ENCODE peak calls at places on chromosomes 13 and 19, in nine cellular contexts. N is adrenal gland, R is breast epithelium, D is transverse colon, L is K562, X is vagina, I is stomach, S is endothelial cell of umbilical vein, Q is suprapubic skin. P is an unnamed sample. For H3K4me1, the result is how much of the 10 kb centered on the place peaks cover.

GRCh38 chr13:105445793-105446192 is 1089.7 kb downstream of the EFNB2 start:
- DNase-seq in X (no peak), D (no peak), I (no peak), L (no peak), S (no peak), Q (no peak), N (no peak), R (no peak), P (no peak)

GRCh38 chr13:106520205-106521004 is 15.1 kb downstream of the EFNB2 start:
- DNase-seq in Q (no peak), D (no peak), S (peak), N (no peak), I (no peak), X (no peak), R (no peak), L (no peak), P (no peak)

GRCh38 chr13:94050686-94051085 is 428.8 kb downstream of the DCT start:
- DNase-seq in L (no peak), D (no peak), Q (no peak), R (no peak), N (no peak), I (no peak), X (no peak), S (no peak), P (no peak)

GRCh38 chr13:48304132-48304876 is 753 bp downstream of the RB1 start:
- DNase-seq in D (peak), N (peak), X (no peak), S (peak), Q (no peak), I (peak), R (peak), L (peak), P (peak)

GRCh38 chr13:47049276-47049989 is 152.6 kb upstream of the HTR2A start:
- DNase-seq in X (no peak), L (no peak), S (no peak), I (no peak), R (no peak), N (no peak), D (no peak), Q (no peak), P (no peak)

GRCh38 chr19:7772752-7773291 is 9.8 kb downstream of the CLEC4M start:
- DNase-seq in L (peak), R (no peak), S (no peak), Q (no peak), N (no peak), X (no peak), D (no peak), I (no peak), P (no peak)

GRCh38 chr19:47719047-47719885 is 6.0 kb downstream of the EHD2 start:
- DNase-seq in D (peak), N (peak), L (no peak), R (peak), X (peak), S (peak), Q (peak), I (peak), P (peak)

GRCh38 chr13:111429064-111429558 is 108.7 kb downstream of the TEX29 start:
- DNase-seq in Q (no peak), N (peak), S (peak), D (peak), X (no peak), L (peak), I (no peak), R (no peak), P (peak)

GRCh38 chr19:50273821-50274220 is 55.4 kb downstream of the KCNC3 start:
- DNase-seq in L (no peak), I (no peak), R (no peak), N (no peak), D (no peak), X (no peak), S (no peak), Q (no peak), P (no peak)

GRCh38 chr19:10718205-10719196 is 622 bp downstream of the DNM2 start:
- DNase-seq in D (peak), R (no peak), I (peak), L (peak), N (peak), X (no peak), S (peak), Q (peak), P (peak)

GRCh38 chr13:80337011-80337688 is 3.8 kb downstream of the SPRY2 start:
- DNase-seq in S (no peak), N (no peak), R (no peak), Q (no peak), L (no peak), D (peak), I (no peak), X (no peak), P (no peak)

GRCh38 chr19:30672926-30673325 is 300.7 kb downstream of the ZNF536 start:
- DNase-seq in X (no peak), S (no peak), R (no peak), D (no peak), I (peak), L (no peak), Q (no peak), N (no peak), P (no peak)

GRCh38 chr13:114118763-114119123 is 13.7 kb downstream of the RASA3 start:
- DNase-seq in S (peak), X (no peak), R (no peak), L (no peak), D (no peak), Q (no peak), N (no peak), I (no peak), P (peak)

GRCh38 chr19:47023448-47023794 is 3.8 kb downstream of the NPAS1 start:
- DNase-seq in I (no peak), Q (no peak), S (no peak), N (no peak), R (no peak), X (no peak), D (no peak), L (no peak), P (no peak)

GRCh38 chr19:29841559-29842367 is 30.0 kb downstream of the CCNE1 start:
- DNase-seq in S (peak), I (no peak), Q (no peak), N (peak), L (peak), D (no peak), R (no peak), X (no peak), P (peak)

GRCh38 chr13:20129076-20129475 is 31.8 kb downstream of the GJA3 start:
- DNase-seq in D (no peak), X (no peak), L (no peak), S (no peak), R (no peak), N (no peak), I (no peak), Q (no peak), P (no peak)

GRCh38 chr13:57557979-57558529 is 73.5 kb upstream of the PCDH17 start:
- DNase-seq in R (no peak), I (no peak), X (no peak), D (no peak), N (no peak), L (no peak), S (peak), Q (no peak), P (no peak)

GRCh38 chr19:46845959-46846459 is 4.6 kb downstream of the AP2S1 start:
- DNase-seq in L (peak), D (no peak), I (no peak), S (no peak), N (peak), R (no peak), Q (peak), X (no peak), P (no peak)

GRCh38 chr13:30047154-30047874 is 196.9 kb upstream of the UBL3 start:
- DNase-seq in S (no peak), N (no peak), D (no peak), I (no peak), X (no peak), Q (no peak), L (no peak), R (no peak), P (no peak)

GRCh38 chr13:105787518-105788085 is 747.9 kb downstream of the EFNB2 start:
- DNase-seq in Q (no peak), D (no peak), X (no peak), I (no peak), N (no peak), L (no peak), R (no peak), S (no peak), P (no peak)

GRCh38 chr13:112096959-112097358 is 30.0 kb downstream of the SOX1 start:
- DNase-seq in X (peak), D (no peak), N (no peak), L (no peak), R (no peak), I (no peak), S (no peak), Q (no peak), P (no peak)

GRCh38 chr13:39451301-39451700 is 151.7 kb downstream of the LHFPL6 start:
- DNase-seq in S (peak), L (no peak), N (no peak), D (no peak), X (no peak), Q (no peak), I (no peak), R (no peak), P (no peak)

GRCh38 chr13:113539822-113540221 is 44.7 kb upstream of the TFDP1 start:
- DNase-seq in L (no peak), X (no peak), N (no peak), I (no peak), D (no peak), R (no peak), S (no peak), Q (no peak), P (no peak)

GRCh38 chr13:49183672-49184315 is 36.3 kb upstream of the MLNR start:
- DNase-seq in D (no peak), S (peak), L (no peak), I (no peak), R (no peak), X (no peak), N (no peak), Q (no peak), P (no peak)

GRCh38 chr19:58170860-58171259 is 12.0 kb upstream of the ZNF274 start:
- DNase-seq in X (no peak), R (no peak), L (no peak), N (no peak), D (no peak), I (no peak), Q (no peak), S (no peak), P (no peak)

GRCh38 chr13:46663644-46664043 is 110.7 kb downstream of the LRCH1 start:
- DNase-seq in I (no peak), D (no peak), S (peak), Q (no peak), X (no peak), R (no peak), N (no peak), L (no peak), P (no peak)

GRCh38 chr19:34480971-34481821 is at the start of gene WTIP:
- DNase-seq in X (no peak), N (peak), I (peak), S (peak), D (peak), Q (peak), L (no peak), R (peak), P (peak)

GRCh38 chr13:75550159-75550567 is 572 bp downstream of the UCHL3 start:
- DNase-seq in D (peak), N (peak), X (no peak), S (peak), I (no peak), Q (no peak), L (peak), R (peak), P (peak)

GRCh38 chr13:27970382-27971235 is 1.5 kb upstream of the CDX2 start:
- DNase-seq in L (no peak), X (no peak), R (no peak), Q (no peak), I (peak), D (no peak), N (no peak), S (no peak), P (no peak)

GRCh38 chr13:114087430-114087829 is 45.0 kb downstream of the RASA3 start:
- DNase-seq in X (no peak), S (no peak), L (no peak), D (no peak), N (peak), Q (peak), R (no peak), I (peak), P (no peak)

GRCh38 chr19:12665281-12665573 is 1.3 kb downstream of the MAN2B1 start:
- DNase-seq in I (peak), D (peak), S (no peak), R (no peak), X (no peak), L (no peak), Q (peak), N (peak), P (no peak)

GRCh38 chr13:75739244-75739868 is 103.2 kb downstream of the LMO7 start:
- DNase-seq in X (no peak), R (no peak), D (no peak), Q (no peak), N (no peak), S (no peak), I (no peak), L (no peak), P (no peak)

DNA sequence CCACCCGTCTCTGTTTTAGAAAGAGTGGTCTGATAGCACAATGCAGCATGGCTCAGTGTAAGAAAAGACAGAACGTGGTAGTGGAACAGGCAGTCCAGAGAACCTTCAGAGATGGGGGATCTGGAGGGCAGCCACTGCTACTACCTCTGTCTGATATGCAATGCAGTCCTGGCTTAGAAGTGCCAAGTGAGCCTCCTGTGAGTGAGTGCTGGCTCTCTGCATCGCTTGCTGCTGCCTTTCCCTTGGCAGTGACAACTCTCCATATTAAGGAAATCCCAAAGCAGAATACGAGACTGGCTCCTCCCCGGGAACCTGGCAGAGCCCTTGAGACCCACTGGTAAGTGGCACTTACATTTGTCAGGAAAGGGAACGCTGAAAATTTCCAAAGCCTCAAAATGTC is 7.6 kb downstream of the DOCK9 start:
- DNase-seq in X (no peak), D (no peak), L (no peak), S (no peak), N (no peak), Q (no peak), R (no peak), I (no peak), P (peak)
- H3K4me1 ChIP-seq in X (under half), D (under half), L (under half), S (half or more), N (under half), Q (under half), R (under half), I (under half), P (under half)

GRCh38 chr13:36921902-36922301 is 1.9 kb upstream of the SMAD9 start:
- DNase-seq in S (no peak), D (no peak), L (no peak), R (no peak), X (no peak), Q (no peak), N (no peak), I (no peak), P (no peak)

GRCh38 chr13:36920612-36921185 is 661 bp upstream of the SMAD9 start:
- DNase-seq in D (no peak), R (no peak), N (no peak), L (no peak), X (no peak), S (peak), I (no peak), Q (no peak), P (peak)

GRCh38 chr13:36919206-36919832 is 719 bp downstream of the SMAD9 start:
- DNase-seq in D (peak), X (no peak), L (no peak), S (no peak), N (peak), R (no peak), I (peak), Q (no peak), P (peak)

GRCh38 chr13:36918246-36919060 is 1.6 kb downstream of the SMAD9 start:
- DNase-seq in S (peak), L (no peak), N (no peak), X (no peak), Q (no peak), I (no peak), R (no peak), D (no peak), P (peak)

DNA sequence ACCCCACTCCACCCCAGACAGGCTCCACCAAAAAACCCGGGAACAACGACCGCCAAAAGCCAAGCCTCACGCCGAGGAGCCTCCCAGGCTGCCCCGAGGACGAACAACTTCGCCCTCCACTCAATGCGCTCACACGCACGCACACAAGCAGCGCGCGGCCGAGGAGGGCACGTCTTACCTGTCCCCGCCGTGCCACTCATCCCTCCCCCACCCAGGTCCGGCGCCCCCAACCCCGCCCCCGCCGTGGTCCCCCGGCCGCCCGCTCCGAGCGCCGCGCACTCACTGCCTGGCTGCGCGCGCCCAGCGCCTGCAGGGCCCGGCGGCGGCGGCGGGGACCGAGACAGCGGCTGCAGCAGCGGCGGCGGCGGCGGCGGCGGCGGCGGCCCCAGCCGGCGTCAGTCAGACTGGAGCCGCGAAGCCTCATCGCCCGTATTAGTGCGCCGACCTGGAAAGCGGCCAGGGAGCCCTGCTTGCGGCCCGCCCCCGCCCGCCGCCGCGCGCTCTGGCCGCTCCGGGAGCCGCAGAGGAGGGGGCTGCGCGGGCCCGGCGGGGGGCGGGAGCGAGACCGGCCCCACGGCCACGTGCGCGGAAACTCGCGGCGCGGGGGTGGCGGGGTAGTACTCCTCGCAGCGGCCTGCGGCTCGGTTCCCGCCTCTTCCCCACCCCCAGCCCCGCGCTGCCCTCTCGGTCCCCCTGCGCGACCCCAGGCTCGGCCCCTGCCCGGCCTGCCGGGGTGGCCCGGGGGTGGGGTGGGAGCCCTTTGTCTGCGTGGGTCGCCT is at the start of gene SMAD9:
- DNase-seq in S (peak), L (peak), N (peak), I (peak), Q (peak), D (peak), R (peak), X (no peak), P (peak)
- TF ChIP-seq POLR2A in S (no peak), L (no peak), N (peak), I (no peak), Q (no peak), D (no peak), R (no peak), X (no peak), P (peak)

GRCh38 chr19:14674764-14675163 is at the start of gene ADGRE3:
- DNase-seq in L (no peak), N (no peak), I (no peak), Q (no peak), X (no peak), S (no peak), D (no peak), R (no peak), P (no peak)
- H3K4me1 ChIP-seq in L (under half), N (under half), I (under half), Q (under half), X (under half), S (under half), D (under half), R (under half), P (under half)

DNA sequence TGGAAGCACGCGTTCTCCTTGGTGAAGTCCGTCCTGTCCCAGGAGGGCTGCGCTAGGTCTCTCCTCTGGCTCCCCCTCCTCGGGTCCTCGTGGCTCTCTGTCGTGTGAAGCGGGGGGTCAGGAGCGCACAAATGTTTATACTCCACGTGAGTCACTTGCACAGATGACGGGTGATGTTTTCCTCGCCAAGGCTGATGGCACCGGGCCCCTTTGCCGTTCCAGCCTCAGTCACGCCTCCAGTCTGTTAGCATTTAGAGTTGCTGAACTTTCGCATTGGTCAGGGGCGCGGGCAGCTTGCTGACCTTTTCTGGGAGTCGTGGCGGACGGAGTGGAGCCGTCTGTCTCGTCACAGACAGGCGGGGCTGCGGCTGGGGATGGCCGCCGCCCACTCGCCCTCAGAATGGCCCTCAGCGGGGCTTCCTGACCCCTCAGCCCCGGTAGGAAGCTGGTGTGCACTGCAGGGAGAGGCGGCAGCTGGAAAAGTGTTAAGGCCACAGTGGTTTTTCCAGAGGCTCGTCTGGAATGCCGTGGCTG is 13.7 kb downstream of the KLHL26 start:
- DNase-seq in Q (peak), N (peak), D (peak), R (no peak), L (peak), X (no peak), I (peak), S (peak), P (peak)
- TF ChIP-seq POLR2A in Q (no peak), N (no peak), D (no peak), R (no peak), L (no peak), X (no peak), I (no peak), S (no peak), P (no peak)

GRCh38 chr13:44049546-44049945 is 169.8 kb downstream of the LACC1 start:
- DNase-seq in S (no peak), L (no peak), Q (no peak), D (no peak), X (no peak), R (no peak), I (no peak), N (no peak), P (peak)

GRCh38 chr13:44052843-44053607 is 173.3 kb downstream of the LACC1 start:
- DNase-seq in X (no peak), S (no peak), L (no peak), Q (no peak), D (peak), N (peak), I (no peak), R (peak), P (peak)

GRCh38 chr13:44051923-44052322 is 172.2 kb downstream of the LACC1 start:
- DNase-seq in N (no peak), Q (no peak), X (no peak), L (no peak), S (no peak), D (no peak), R (no peak), I (no peak), P (no peak)

GRCh38 chr13:44050450-44051063 is 170.9 kb downstream of the LACC1 start:
- DNase-seq in I (no peak), N (no peak), R (no peak), X (no peak), L (peak), S (peak), D (no peak), Q (no peak), P (no peak)

DNA sequence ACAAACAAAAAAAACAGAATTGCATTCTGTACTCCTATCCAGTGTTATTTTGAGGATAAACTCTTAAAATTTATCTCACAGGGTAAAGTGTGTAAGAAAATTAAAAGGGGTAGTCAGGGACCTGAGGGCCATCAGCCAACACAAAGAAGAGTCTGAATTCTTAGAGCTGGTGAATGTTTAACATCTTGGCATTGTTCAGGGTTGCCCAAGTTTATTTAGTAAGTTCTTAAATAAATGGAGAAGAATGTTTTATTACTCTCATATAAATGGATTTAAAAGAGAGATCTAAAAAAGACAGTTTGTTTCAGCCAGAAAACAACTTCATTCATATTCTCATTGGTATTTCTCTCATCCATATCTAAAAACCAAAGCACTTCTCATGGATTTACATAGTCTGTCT is 171.7 kb downstream of the LACC1 start:
- DNase-seq in S (no peak), D (no peak), R (no peak), N (no peak), I (no peak), X (no peak), Q (no peak), L (no peak), P (no peak)
- H3K4me1 ChIP-seq in S (under half), D (under half), R (under half), N (under half), I (under half), X (under half), Q (under half), L (under half), P (half or more)